ENCODE peak calls at places on chromosomes 4 and X, in seven cellular contexts. E, M, I, N, L, Y and J are unnamed samples.

GRCh38 chr4:7450775-7451433 is 16.2 kb upstream of the PSAPL1 start:
- DNase-seq in I (no peak), N (no peak), M (no peak), Y (no peak), E (no peak), L (no peak), J (no peak)

GRCh38 chrX:40189018-40189417 is 91.3 kb upstream of the BCOR start:
- DNase-seq in N (no peak), Y (no peak), L (no peak), I (no peak), E (no peak), M (no peak), J (no peak)

GRCh38 chr4:118848901-118849300 is 13.0 kb upstream of the SEC24D start:
- DNase-seq in M (no peak), Y (no peak), I (no peak), E (no peak), L (no peak), N (no peak), J (no peak)

GRCh38 chr4:118816538-118817177 is 19.3 kb downstream of the SEC24D start:
- DNase-seq in Y (no peak), N (no peak), I (no peak), M (no peak), E (no peak), L (no peak), J (no peak)

GRCh38 chrX:30513284-30513683 is 64.3 kb downstream of the TASL start:
- DNase-seq in M (peak), I (peak), E (no peak), L (peak), N (no peak), Y (no peak), J (peak)

GRCh38 chrX:130165181-130165702 is 399 bp downstream of the AIFM1 start:
- DNase-seq in I (no peak), L (peak), Y (no peak), E (no peak), N (no peak), M (peak), J (no peak)

GRCh38 chr4:52751349-52751911 is at the start of gene ERVMER34-1:
- DNase-seq in E (peak), M (no peak), L (peak), I (peak), Y (no peak), N (peak), J (peak)

GRCh38 chr4:113772319-113772718 is 10.8 kb upstream of the CAMK2D start:
- DNase-seq in N (no peak), M (no peak), Y (no peak), E (no peak), I (no peak), L (no peak), J (no peak)

GRCh38 chr4:77172336-77172735 is 15.3 kb downstream of the CCNG2 start:
- DNase-seq in M (no peak), E (no peak), N (no peak), Y (no peak), I (no peak), L (no peak), J (no peak)

GRCh38 chr4:93788712-93789111 is 39.8 kb upstream of the ATOH1 start:
- DNase-seq in Y (no peak), L (peak), M (peak), I (peak), N (no peak), E (peak), J (no peak)

GRCh38 chr4:78310056-78310731 is 241.4 kb upstream of the ANXA3 start:
- DNase-seq in N (no peak), L (peak), Y (no peak), M (no peak), I (no peak), E (no peak), J (no peak)

GRCh38 chr4:183729430-183730328 is 70.6 kb downstream of the TRAPPC11 start:
- DNase-seq in N (no peak), Y (no peak), I (no peak), E (no peak), M (peak), L (no peak), J (no peak)

GRCh38 chr4:140281828-140282227 is 91.6 kb upstream of the SCOC start:
- DNase-seq in L (no peak), M (no peak), I (no peak), N (no peak), E (no peak), Y (no peak), J (no peak)

GRCh38 chr4:102678107-102678506 is 82.7 kb downstream of the MANBA start:
- DNase-seq in M (no peak), I (no peak), N (no peak), E (no peak), Y (no peak), L (no peak), J (peak)

GRCh38 chrX:48665991-48666390 is 17.6 kb upstream of the WAS start:
- DNase-seq in L (no peak), I (no peak), N (no peak), Y (no peak), E (no peak), M (no peak), J (no peak)

GRCh38 chr4:94276204-94276603 is 66.4 kb downstream of the HPGDS start:
- DNase-seq in N (no peak), M (no peak), L (no peak), I (no peak), E (no peak), Y (no peak), J (no peak)

GRCh38 chrX:18983711-18984380 is at the start of gene PHKA2:
- DNase-seq in E (no peak), N (peak), M (peak), L (peak), Y (no peak), I (peak), J (peak)

GRCh38 chr4:79466621-79467020 is 58.6 kb upstream of the GK2 start:
- DNase-seq in I (no peak), L (no peak), Y (no peak), M (no peak), E (no peak), N (no peak), J (no peak)

GRCh38 chrX:155755706-155756337 is 125.3 kb upstream of the VAMP7 start:
- DNase-seq in N (no peak), M (no peak), I (no peak), L (no peak), E (no peak), Y (no peak), J (no peak)

GRCh38 chrX:82451725-82452124 is 1056.4 kb upstream of the POU3F4 start:
- DNase-seq in M (no peak), N (no peak), E (no peak), Y (no peak), I (no peak), L (no peak), J (no peak)

GRCh38 chrX:56812515-56813105 is 83.6 kb downstream of the NBDY start:
- DNase-seq in E (no peak), I (no peak), N (no peak), Y (peak), M (no peak), L (no peak), J (no peak)

GRCh38 chr4:183335369-183335940 is 13.2 kb upstream of the CLDN24 start:
- DNase-seq in N (no peak), Y (no peak), E (peak), L (no peak), M (peak), I (no peak), J (no peak)

GRCh38 chr4:98613453-98614075 is 44.8 kb downstream of the TSPAN5 start:
- DNase-seq in E (no peak), L (no peak), Y (no peak), N (no peak), I (no peak), M (no peak), J (no peak)

DNA sequence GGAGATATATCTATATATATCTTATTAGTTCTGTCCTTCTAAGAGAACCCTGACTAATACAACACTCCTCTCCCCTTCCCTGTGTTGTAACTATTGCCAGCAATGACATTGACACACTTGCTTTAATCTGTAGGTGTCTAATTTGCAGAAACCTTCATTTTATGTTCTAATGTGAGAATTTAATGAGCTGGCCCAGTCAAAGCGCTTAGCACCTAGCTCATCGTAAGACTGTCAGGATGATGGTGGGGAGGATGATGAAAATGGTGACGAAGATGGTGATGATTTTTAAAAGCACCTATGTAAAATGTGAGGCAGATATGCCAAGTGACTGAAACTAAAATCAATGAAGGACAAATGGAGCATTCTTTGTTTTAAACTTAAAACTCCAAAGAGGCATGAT is 183.8 kb downstream of the DHX15 start:
- DNase-seq in N (no peak), L (no peak), E (no peak), I (no peak), M (no peak), Y (no peak), J (no peak)
- TF ChIP-seq JUND in N (no peak), L (no peak), E (no peak), I (no peak), M (no peak), Y (no peak), J (no peak)

DNA sequence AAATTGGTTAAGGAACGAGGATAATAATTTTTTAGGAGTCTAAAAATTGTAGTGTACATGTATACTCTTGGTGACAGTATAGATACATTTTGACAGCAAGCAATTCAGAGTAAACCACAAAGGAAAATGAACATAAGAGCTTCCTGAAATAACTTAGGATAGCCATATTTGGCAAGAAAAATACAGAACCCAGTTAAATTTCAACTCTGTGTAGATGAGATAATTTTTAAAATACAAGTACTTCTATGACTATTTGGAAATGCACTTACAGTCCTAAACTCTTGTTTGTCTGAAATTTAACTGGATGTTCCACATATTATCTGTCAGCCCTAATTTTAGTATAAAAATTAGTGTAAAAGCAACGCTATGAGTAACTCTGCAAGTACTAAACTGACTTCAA is 124.4 kb upstream of the PCDH18 start:
- DNase-seq in N (no peak), L (no peak), E (no peak), Y (no peak), M (no peak), I (no peak), J (no peak)
- TF ChIP-seq JUND in N (no peak), L (no peak), E (no peak), Y (no peak), M (no peak), I (no peak), J (no peak)

GRCh38 chr4:128549636-128550035 is 259.9 kb upstream of the JADE1 start:
- DNase-seq in Y (no peak), N (no peak), M (no peak), L (no peak), E (no peak), I (no peak), J (no peak)
- TF ChIP-seq JUND in Y (no peak), N (no peak), M (no peak), L (no peak), E (no peak), I (no peak), J (no peak)

DNA sequence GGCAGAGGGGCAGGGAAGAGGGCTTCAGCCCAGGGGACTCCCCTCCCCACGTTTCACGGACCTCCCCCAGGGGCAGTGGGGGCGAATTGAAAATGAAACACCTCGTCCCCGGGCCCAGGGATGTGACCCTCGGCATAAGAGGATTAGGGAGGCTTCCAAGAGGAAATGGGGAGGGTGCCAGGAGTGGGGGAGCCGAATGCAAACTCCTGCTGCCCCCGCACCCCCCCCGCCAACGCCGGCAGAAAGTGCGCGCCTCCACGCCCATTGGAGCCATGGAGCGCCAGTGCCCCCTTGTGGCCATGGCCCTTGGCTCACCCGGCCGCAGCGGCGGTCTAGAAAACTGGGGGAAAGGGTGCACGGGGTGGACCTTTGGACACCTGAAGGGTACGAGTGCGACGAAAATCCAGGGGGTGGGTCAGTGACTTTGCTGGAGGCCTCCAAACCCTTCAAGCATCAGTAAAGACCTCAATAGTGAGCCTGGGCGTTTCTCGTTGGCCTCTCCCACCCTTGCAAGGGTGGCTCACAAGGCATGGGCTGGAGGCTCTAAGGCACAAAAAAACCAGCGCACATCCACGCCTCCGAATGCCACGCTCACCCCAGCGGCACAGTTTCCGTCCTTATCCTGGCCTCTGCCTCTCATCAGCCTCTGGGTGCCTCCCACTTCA is 120.8 kb upstream of the PJA1 start:
- DNase-seq in I (peak), M (no peak), E (peak), N (peak), Y (no peak), L (peak), J (peak)
- TF ChIP-seq JUND in I (no peak), M (no peak), E (no peak), N (no peak), Y (no peak), L (no peak), J (no peak)

GRCh38 chrX:124212622-124213021 is 119.8 kb upstream of the TEX13D start:
- DNase-seq in E (no peak), N (no peak), M (no peak), I (no peak), L (no peak), Y (no peak), J (no peak)
- TF ChIP-seq JUND in E (no peak), N (no peak), M (no peak), I (no peak), L (no peak), Y (no peak), J (no peak)